ENCODE peak calls at places on chromosome 1, in six cellular contexts. V, E, H, D, N and C are unnamed samples.

GRCh38 chr1:243316366-243316989 is 60.6 kb downstream of the SDCCAG8 start:
- DNase-seq in V (no peak), N (peak), H (no peak), E (no peak), D (no peak), C (no peak)

GRCh38 chr1:169488157-169488556 is 2.4 kb upstream of the SLC19A2 start:
- DNase-seq in H (no peak), E (no peak), V (no peak), D (no peak), N (no peak), C (no peak)

GRCh38 chr1:177847843-177848242 is 122.0 kb downstream of the SEC16B start:
- DNase-seq in H (no peak), D (no peak), V (no peak), N (no peak), E (no peak), C (no peak)

GRCh38 chr1:157025856-157026255 is 19.7 kb downstream of the ARHGEF11 start:
- DNase-seq in V (no peak), H (no peak), N (no peak), E (no peak), D (no peak), C (no peak)

GRCh38 chr1:28244549-28245251 is 8.8 kb downstream of the ATP5IF1 start:
- DNase-seq in N (no peak), D (peak), E (no peak), H (no peak), V (no peak), C (no peak)

GRCh38 chr1:109762821-109763645 is 690 bp downstream of the EPS8L3 start:
- DNase-seq in D (no peak), V (no peak), N (no peak), E (peak), H (no peak), C (no peak)

GRCh38 chr1:58162952-58163550 is 383.5 kb downstream of the OMA1 start:
- DNase-seq in H (peak), V (peak), D (no peak), E (peak), N (peak), C (peak)

GRCh38 chr1:61124078-61124477 is 41.7 kb downstream of the NFIA start:
- DNase-seq in H (no peak), D (no peak), E (no peak), V (no peak), N (no peak), C (no peak)

GRCh38 chr1:181777812-181778211 is 283.7 kb downstream of the ZNF648 start:
- DNase-seq in H (no peak), V (no peak), E (no peak), D (no peak), N (no peak), C (no peak)

GRCh38 chr1:70486676-70487470 is 75.8 kb downstream of the CTH start:
- DNase-seq in V (no peak), H (no peak), N (no peak), D (no peak), E (no peak), C (no peak)

GRCh38 chr1:91795601-91796389 is 90.2 kb downstream of the TGFBR3 start:
- DNase-seq in D (no peak), N (no peak), H (no peak), V (no peak), E (no peak), C (no peak)

GRCh38 chr1:199157494-199157893 is 518.7 kb downstream of the PTPRC start:
- DNase-seq in N (no peak), H (peak), D (no peak), V (no peak), E (no peak), C (no peak)

GRCh38 chr1:86104606-86105532 is 51.7 kb downstream of the COL24A1 start:
- DNase-seq in V (no peak), N (no peak), H (no peak), D (no peak), E (no peak), C (peak)

GRCh38 chr1:229092377-229093257 is 178.3 kb upstream of the RAB4A start:
- DNase-seq in H (no peak), V (no peak), N (no peak), D (no peak), E (no peak), C (no peak)

GRCh38 chr1:84715620-84716019 is 25.4 kb upstream of the SSX2IP start:
- DNase-seq in H (no peak), V (no peak), D (no peak), N (no peak), E (peak), C (peak)

GRCh38 chr1:111222308-111223125 is 5.0 kb upstream of the CHI3L2 start:
- DNase-seq in N (peak), E (peak), H (peak), V (peak), D (peak), C (peak)

GRCh38 chr1:53449026-53449425 is 10.2 kb upstream of the DMRTB1 start:
- DNase-seq in N (no peak), D (no peak), V (no peak), E (no peak), H (no peak), C (no peak)

GRCh38 chr1:112906155-112906698 is 49.8 kb downstream of the SLC16A1 start:
- DNase-seq in D (no peak), H (no peak), E (peak), V (no peak), N (no peak), C (no peak)

GRCh38 chr1:66985835-66986234 is 61.0 kb downstream of the MIER1 start:
- DNase-seq in H (no peak), V (no peak), D (no peak), N (no peak), E (no peak), C (no peak)

GRCh38 chr1:34808051-34808810 is 15.4 kb downstream of the GJA4 start:
- DNase-seq in E (no peak), H (no peak), N (no peak), D (no peak), V (no peak), C (no peak)

GRCh38 chr1:39620659-39621165 is 18.7 kb downstream of the HEYL start:
- DNase-seq in H (no peak), E (no peak), N (no peak), V (no peak), D (no peak), C (no peak)

GRCh38 chr1:222288056-222288455 is 259.8 kb downstream of the HHIPL2 start:
- DNase-seq in D (no peak), N (no peak), H (peak), V (no peak), E (no peak), C (no peak)
- TF ChIP-seq JUND in D (no peak), N (no peak), H (peak), V (no peak), E (peak), C (no peak)

DNA sequence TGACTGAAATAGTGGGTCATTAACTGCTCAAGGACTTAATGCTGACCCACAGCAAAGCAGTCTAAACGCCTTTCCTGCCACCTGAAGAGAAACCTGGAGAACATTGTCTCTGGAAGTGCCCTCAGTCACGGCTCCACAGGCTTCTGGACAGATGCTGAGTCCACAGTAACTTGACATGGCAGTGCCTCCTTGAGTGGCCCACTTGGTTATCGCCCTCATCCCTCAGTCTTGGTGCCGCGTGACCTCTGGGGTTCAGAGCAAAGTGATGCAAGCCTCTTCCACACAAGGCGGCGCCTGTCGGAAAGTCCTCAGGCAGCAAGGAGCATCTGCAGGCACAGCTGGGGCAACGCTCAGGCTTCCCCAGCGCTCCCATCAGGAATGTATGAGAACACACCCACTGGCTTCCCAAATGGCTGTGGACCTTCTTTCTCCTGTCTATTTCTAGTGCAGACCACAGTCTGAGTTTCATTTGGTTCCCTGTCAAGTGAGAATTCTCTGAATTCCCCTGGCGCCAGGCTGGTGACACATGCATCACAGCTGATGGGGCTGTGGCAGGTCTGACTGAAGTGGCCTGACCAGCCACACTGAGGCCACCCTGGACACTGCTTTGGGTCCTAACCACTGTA is 13.0 kb upstream of the ANGPTL7 start:
- DNase-seq in H (no peak), N (no peak), V (no peak), E (no peak), D (no peak), C (no peak)
- TF ChIP-seq JUND in H (no peak), N (no peak), V (no peak), E (no peak), D (no peak), C (no peak)

GRCh38 chr1:202521886-202522285 is 173.4 kb downstream of the PPP1R12B start:
- DNase-seq in D (no peak), N (no peak), V (no peak), E (no peak), H (no peak), C (no peak)
- TF ChIP-seq JUND in D (no peak), N (no peak), V (no peak), E (no peak), H (no peak), C (no peak)

GRCh38 chr1:56148466-56149193 is 430.7 kb downstream of the PLPP3 start:
- DNase-seq in V (no peak), D (no peak), H (no peak), E (no peak), N (no peak), C (no peak)
- TF ChIP-seq JUND in V (no peak), D (no peak), H (no peak), E (no peak), N (no peak), C (no peak)

GRCh38 chr1:182786223-182787001 is 3.2 kb upstream of the NPL start:
- DNase-seq in V (peak), N (peak), E (peak), D (no peak), H (peak), C (peak)

GRCh38 chr1:182782587-182782913 is 7.0 kb upstream of the NPL start:
- DNase-seq in V (no peak), H (no peak), E (no peak), D (no peak), N (no peak), C (no peak)

GRCh38 chr1:182787002-182787324 is 2.6 kb upstream of the NPL start:
- DNase-seq in N (no peak), D (no peak), E (no peak), H (no peak), V (no peak), C (no peak)

GRCh38 chr1:182783068-182783467 is 6.5 kb upstream of the NPL start:
- DNase-seq in N (no peak), E (no peak), H (no peak), V (no peak), D (no peak), C (no peak)

GRCh38 chr1:182784556-182785171 is 4.9 kb upstream of the NPL start:
- DNase-seq in E (peak), D (no peak), V (peak), H (peak), N (no peak), C (no peak)
- TF ChIP-seq JUND in E (no peak), D (no peak), V (no peak), H (no peak), N (no peak), C (no peak)

GRCh38 chr1:11765661-11766428 is 3.9 kb downstream of the C1orf167 start:
- DNase-seq in E (no peak), D (no peak), N (no peak), V (no peak), H (no peak), C (no peak)

GRCh38 chr1:11759791-11760190 is 2.2 kb upstream of the C1orf167 start:
- DNase-seq in H (no peak), D (no peak), E (no peak), N (no peak), V (no peak), C (no peak)

GRCh38 chr1:11764519-11764918 is 2.5 kb downstream of the C1orf167 start:
- DNase-seq in H (no peak), E (no peak), N (no peak), V (no peak), D (no peak), C (no peak)

GRCh38 chr1:11761285-11761684 is 708 bp upstream of the C1orf167 start:
- DNase-seq in V (no peak), E (no peak), D (no peak), H (no peak), N (no peak), C (no peak)

GRCh38 chr1:11761988-11762406 is at the start of gene C1orf167:
- DNase-seq in N (no peak), E (peak), V (no peak), H (no peak), D (no peak), C (no peak)
- TF ChIP-seq JUND in N (no peak), E (no peak), V (no peak), H (no peak), D (no peak), C (no peak)

GRCh38 chr1:22957066-22957465 is 15.6 kb downstream of the LACTBL1 start:
- DNase-seq in V (no peak), H (no peak), D (no peak), E (no peak), N (no peak), C (no peak)

GRCh38 chr1:22955146-22955545 is 17.5 kb downstream of the LACTBL1 start:
- DNase-seq in V (no peak), D (no peak), N (no peak), E (no peak), H (no peak), C (no peak)

GRCh38 chr1:22952694-22953391 is 19.8 kb downstream of the LACTBL1 start:
- DNase-seq in N (no peak), H (no peak), D (no peak), V (no peak), E (no peak), C (no peak)

GRCh38 chr1:22949807-22950462 is 22.7 kb downstream of the LACTBL1 start:
- DNase-seq in H (no peak), N (no peak), D (no peak), E (no peak), V (no peak), C (no peak)

DNA sequence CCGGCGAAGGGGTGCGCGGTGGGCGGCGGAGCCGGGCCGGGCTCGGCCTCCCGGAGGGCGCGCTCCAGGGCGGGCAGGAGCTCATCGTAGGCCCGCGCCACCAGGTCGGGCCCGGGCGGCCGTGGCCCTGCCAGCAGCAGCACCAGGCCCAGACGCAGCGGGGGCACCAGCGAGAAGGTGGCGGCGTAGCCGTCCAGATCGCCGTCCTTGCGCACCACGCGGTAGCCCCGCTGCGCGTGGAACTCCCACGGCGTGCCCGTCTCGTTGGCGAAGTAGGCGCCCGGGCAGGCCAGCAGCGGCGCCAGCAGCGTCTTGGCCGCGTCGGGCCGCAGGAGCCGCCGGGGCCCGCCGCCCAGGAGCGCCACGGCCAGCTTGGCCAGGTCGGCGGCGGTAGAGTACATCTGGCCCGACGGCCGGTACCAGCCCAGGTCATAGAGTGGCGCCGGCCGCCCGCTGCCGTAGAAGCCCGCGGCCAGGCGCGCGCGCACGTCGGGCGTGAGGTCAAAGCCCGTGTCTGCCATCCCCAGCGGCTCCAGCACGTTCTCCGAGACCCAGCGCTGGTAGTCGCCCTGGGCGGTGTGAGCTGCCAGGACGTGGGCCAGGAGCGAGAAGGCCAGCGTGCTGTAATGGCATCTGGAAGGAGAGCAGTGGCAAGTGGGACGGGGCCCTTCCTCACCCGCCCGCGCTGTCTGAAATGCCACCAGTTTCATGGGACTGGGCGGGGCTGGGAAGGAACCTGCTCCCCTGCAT is 19.1 kb downstream of the LACTBL1 start:
- DNase-seq in V (no peak), E (no peak), D (no peak), N (no peak), H (no peak), C (no peak)
- TF ChIP-seq JUND in V (no peak), E (no peak), D (no peak), N (no peak), H (no peak), C (no peak)